ENCODE peak calls at places on chromosomes 2 and 18, in eight cellular contexts. J, M, S, U, E, L, K and W are unnamed samples.

GRCh38 chr2:208319403-208319802 is 53.3 kb downstream of the PIKFYVE start:
- DNase-seq in J (no peak), M (peak), S (no peak), U (peak), E (no peak), L (peak), K (no peak), W (no peak)

GRCh38 chr2:17821535-17822451 is 5.5 kb downstream of the MSGN1 start:
- DNase-seq in J (peak), M (peak), S (no peak), U (peak), E (no peak), L (no peak), K (no peak), W (no peak)

GRCh38 chr18:24491882-24492281 is 31.4 kb downstream of the HRH4 start:
- DNase-seq in J (peak), M (peak), S (no peak), U (no peak), E (no peak), L (no peak), K (no peak), W (no peak)

GRCh38 chr2:103448416-103448815 is 686.6 kb downstream of the TMEM182 start:
- DNase-seq in J (no peak), M (no peak), S (no peak), U (no peak), E (no peak), L (no peak), K (no peak), W (no peak)

GRCh38 chr2:3466482-3466863 is 52.9 kb downstream of the ADI1 start:
- DNase-seq in J (no peak), M (no peak), S (no peak), U (no peak), E (no peak), L (no peak), K (no peak), W (no peak)

GRCh38 chr2:38665854-38666577 is at the start of gene GALM:
- DNase-seq in J (peak), M (peak), S (peak), U (peak), E (peak), L (peak), K (peak), W (peak)

GRCh38 chr18:46416706-46417638 is 240.0 kb downstream of the LOXHD1 start:
- DNase-seq in J (peak), M (peak), S (no peak), U (no peak), E (no peak), L (no peak), K (no peak), W (no peak)

GRCh38 chr2:64695656-64696310 is 42.1 kb upstream of the SERTAD2 start:
- DNase-seq in J (peak), M (no peak), S (peak), U (peak), E (peak), L (peak), K (peak), W (no peak)

GRCh38 chr2:120661551-120661950 is 74.1 kb upstream of the GLI2 start:
- DNase-seq in J (peak), M (no peak), S (no peak), U (peak), E (peak), L (no peak), K (peak), W (no peak)

GRCh38 chr18:59041296-59041695 is 98.4 kb upstream of the SEC11C start:
- DNase-seq in J (no peak), M (no peak), S (no peak), U (no peak), E (no peak), L (no peak), K (no peak), W (no peak)

GRCh38 chr2:174158003-174158402 is 90.3 kb downstream of the OLA1 start:
- DNase-seq in J (peak), M (peak), S (no peak), U (no peak), E (no peak), L (peak), K (peak), W (peak)

GRCh38 chr2:3527886-3528785 is 8.8 kb upstream of the ADI1 start:
- DNase-seq in J (no peak), M (no peak), S (no peak), U (no peak), E (no peak), L (no peak), K (no peak), W (no peak)

GRCh38 chr18:24934231-24934932 is 417.6 kb downstream of the ZNF521 start:
- DNase-seq in J (no peak), M (no peak), S (no peak), U (no peak), E (no peak), L (no peak), K (no peak), W (no peak)

GRCh38 chr18:34971313-34971712 is 69.9 kb upstream of the MAPRE2 start:
- DNase-seq in J (no peak), M (no peak), S (peak), U (peak), E (peak), L (no peak), K (no peak), W (peak)

GRCh38 chr18:79518683-79519128 is 123.0 kb downstream of the NFATC1 start:
- DNase-seq in J (no peak), M (no peak), S (no peak), U (no peak), E (no peak), L (no peak), K (no peak), W (no peak)

GRCh38 chr2:9952286-9952737 is 819 bp downstream of the GRHL1 start:
- DNase-seq in J (peak), M (no peak), S (no peak), U (no peak), E (no peak), L (no peak), K (no peak), W (no peak)

GRCh38 chr2:204505946-204506345 is 39.3 kb upstream of the PARD3B start:
- DNase-seq in J (no peak), M (no peak), S (peak), U (peak), E (peak), L (peak), K (peak), W (no peak)

GRCh38 chr2:68831688-68832087 is 39.5 kb downstream of the BMP10 start:
- DNase-seq in J (no peak), M (no peak), S (peak), U (peak), E (no peak), L (peak), K (peak), W (no peak)

GRCh38 chr2:160407393-160408204 is 86.0 kb downstream of the RBMS1 start:
- DNase-seq in J (peak), M (peak), S (peak), U (peak), E (peak), L (peak), K (peak), W (no peak)

GRCh38 chr2:53654364-53654763 is 113.2 kb upstream of the CHAC2 start:
- DNase-seq in J (no peak), M (no peak), S (no peak), U (no peak), E (no peak), L (peak), K (no peak), W (no peak)

GRCh38 chr2:10549621-10550020 is 101.5 kb upstream of the ODC1 start:
- DNase-seq in J (no peak), M (no peak), S (no peak), U (no peak), E (no peak), L (no peak), K (no peak), W (no peak)

GRCh38 chr18:61569176-61569892 is 236.1 kb downstream of the CDH20 start:
- DNase-seq in J (peak), M (no peak), S (peak), U (peak), E (peak), L (peak), K (peak), W (peak)

GRCh38 chr2:62133320-62133823 is 62.5 kb upstream of the B3GNT2 start:
- DNase-seq in J (no peak), M (no peak), S (no peak), U (no peak), E (no peak), L (no peak), K (no peak), W (no peak)

GRCh38 chr2:198660491-198660890 is 797.2 kb downstream of the SATB2 start:
- DNase-seq in J (no peak), M (no peak), S (peak), U (peak), E (no peak), L (no peak), K (peak), W (no peak)

GRCh38 chr2:160752475-160753330 is 259.1 kb upstream of the RBMS1 start:
- DNase-seq in J (peak), M (no peak), S (peak), U (peak), E (peak), L (peak), K (peak), W (peak)

DNA sequence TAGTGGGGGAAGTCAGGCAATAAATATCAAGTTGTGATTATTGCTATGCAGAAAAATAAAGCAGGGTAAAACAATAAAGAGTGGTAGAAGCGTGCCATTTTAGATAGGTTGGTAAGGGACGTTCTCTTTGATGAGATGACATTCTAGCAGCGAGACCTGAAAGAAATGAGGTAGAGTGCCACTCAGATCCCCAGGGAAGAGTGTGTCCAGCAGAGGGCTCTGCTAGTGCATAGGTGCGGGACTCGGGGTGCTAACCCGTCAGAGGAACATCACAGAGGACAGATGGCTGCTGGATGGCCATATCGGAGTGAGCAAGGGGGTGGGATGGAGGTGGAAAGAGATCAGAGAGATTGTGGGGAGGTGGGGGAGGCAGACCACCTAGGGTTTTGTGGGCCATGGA is 16.3 kb upstream of the GTF2A1L start:
- DNase-seq in J (peak), M (peak), S (peak), U (peak), E (no peak), L (no peak), K (no peak), W (peak)
- H3K4me3 ChIP-seq in J (no peak), M (no peak), S (no peak), U (no peak), E (no peak), L (no peak), K (no peak), W (no peak)

GRCh38 chr2:178448968-178449661 is 1.9 kb downstream of the PRKRA start:
- DNase-seq in J (no peak), M (peak), S (no peak), U (no peak), E (no peak), L (peak), K (no peak), W (no peak)
- H3K4me3 ChIP-seq in J (no peak), M (peak), S (no peak), U (peak), E (no peak), L (no peak), K (no peak), W (no peak)

GRCh38 chr2:218401834-218402370 is 2.2 kb downstream of the CTDSP1 start:
- DNase-seq in J (no peak), M (no peak), S (no peak), U (no peak), E (no peak), L (no peak), K (no peak), W (no peak)
- H3K4me3 ChIP-seq in J (no peak), M (no peak), S (no peak), U (peak), E (peak), L (peak), K (peak), W (no peak)

DNA sequence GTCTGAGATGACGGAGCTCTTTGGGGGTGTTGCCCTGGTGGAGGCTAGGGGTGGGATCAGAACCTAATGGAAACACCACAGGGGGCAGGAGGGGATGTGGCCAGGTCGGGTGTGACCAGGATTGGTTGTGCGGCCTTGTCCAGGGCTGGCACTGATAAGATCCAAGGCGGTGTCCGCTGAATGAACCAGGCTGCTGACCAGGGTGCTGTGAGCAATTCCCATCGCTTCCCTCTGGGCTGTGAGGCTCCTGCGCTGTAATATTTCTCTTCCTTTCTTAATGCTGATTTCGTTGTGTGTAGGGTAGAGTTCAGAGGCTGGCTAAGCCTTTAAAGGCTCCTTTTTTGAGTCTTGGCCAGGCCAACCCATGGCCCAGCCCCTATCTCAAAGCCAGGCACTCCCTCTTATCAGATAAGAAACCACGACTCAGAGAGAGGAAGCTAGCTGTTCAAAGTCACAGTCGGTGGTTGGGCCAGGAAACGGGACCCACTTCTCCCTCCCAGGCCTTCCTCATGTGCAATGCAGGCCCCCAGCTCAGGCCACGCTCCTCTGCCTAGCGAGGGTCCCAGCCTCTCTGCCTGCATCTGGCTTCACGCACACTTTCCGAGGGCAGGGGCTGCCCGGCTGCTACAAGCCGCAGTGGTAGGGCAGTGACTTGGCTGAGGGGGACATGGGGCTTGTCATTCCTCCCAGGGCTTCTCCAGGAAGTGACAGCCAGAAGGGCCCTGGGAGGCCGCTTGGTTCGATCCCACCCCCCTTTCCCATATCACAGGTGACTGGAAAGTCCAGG is 26.0 kb upstream of the FOSL2 start:
- DNase-seq in J (peak), M (no peak), S (no peak), U (peak), E (no peak), L (peak), K (no peak), W (no peak)
- H3K4me3 ChIP-seq in J (no peak), M (no peak), S (no peak), U (no peak), E (no peak), L (no peak), K (no peak), W (no peak)

GRCh38 chr18:2848145-2848878 is 1.5 kb downstream of the EMILIN2 start:
- DNase-seq in J (no peak), M (no peak), S (no peak), U (no peak), E (no peak), L (peak), K (peak), W (no peak)
- H3K4me3 ChIP-seq in J (peak), M (peak), S (no peak), U (peak), E (peak), L (peak), K (peak), W (no peak)

GRCh38 chr2:172333206-172333605 is 94.2 kb upstream of the ITGA6 start:
- DNase-seq in J (no peak), M (no peak), S (no peak), U (peak), E (no peak), L (no peak), K (no peak), W (no peak)
- H3K4me3 ChIP-seq in J (no peak), M (no peak), S (no peak), U (no peak), E (no peak), L (no peak), K (no peak), W (no peak)

GRCh38 chr2:177612651-177613050 is 220.1 kb downstream of the AGPS start:
- DNase-seq in J (peak), M (no peak), S (no peak), U (no peak), E (no peak), L (no peak), K (no peak), W (no peak)

GRCh38 chr2:177606636-177607035 is 214.1 kb downstream of the AGPS start:
- DNase-seq in J (peak), M (peak), S (peak), U (peak), E (peak), L (peak), K (peak), W (no peak)

GRCh38 chr2:177616066-177616465 is 223.5 kb downstream of the AGPS start:
- DNase-seq in J (no peak), M (no peak), S (no peak), U (no peak), E (no peak), L (no peak), K (no peak), W (no peak)

GRCh38 chr2:177610813-177611212 is 218.2 kb downstream of the AGPS start:
- DNase-seq in J (peak), M (no peak), S (no peak), U (no peak), E (no peak), L (no peak), K (no peak), W (no peak)

GRCh38 chr2:177611310-177611886 is 218.8 kb downstream of the AGPS start:
- DNase-seq in J (peak), M (no peak), S (no peak), U (no peak), E (no peak), L (no peak), K (no peak), W (peak)
- H3K4me3 ChIP-seq in J (no peak), M (no peak), S (no peak), U (no peak), E (no peak), L (no peak), K (no peak), W (no peak)